ENCODE peak calls at places on chromosome 21, in six cellular contexts. W is ovary, G is IMR-90, K is uterus, J is spleen, N is esophagus squamous epithelium. B is an unnamed sample. For H3K4me1, the result is how much of the 10 kb centered on the place peaks cover.

GRCh38 chr21:37263827-37264226 is 3.3 kb downstream of the VPS26C start:
- DNase-seq in J (no peak), W (no peak), G (peak), N (no peak), K (no peak), B (no peak)

GRCh38 chr21:14115646-14116045 is 95.1 kb downstream of the LIPI start:
- DNase-seq in K (no peak), N (no peak), J (no peak), G (no peak), W (no peak), B (no peak)

GRCh38 chr21:18468775-18469174 is 65.2 kb upstream of the TMPRSS15 start:
- DNase-seq in N (no peak), G (no peak), J (no peak), W (no peak), K (no peak), B (no peak)

GRCh38 chr21:29762570-29763082 is 177.2 kb downstream of the GRIK1 start:
- DNase-seq in G (no peak), J (no peak), W (no peak), K (no peak), N (no peak), B (no peak)

GRCh38 chr21:30981403-30981802 is 56.9 kb downstream of the KRTAP19-8 start:
- DNase-seq in K (no peak), W (no peak), G (no peak), N (no peak), J (no peak), B (no peak)

GRCh38 chr21:41808846-41809245 is 42.0 kb upstream of the RIPK4 start:
- DNase-seq in G (no peak), W (no peak), N (no peak), J (no peak), K (no peak), B (no peak)

GRCh38 chr21:25906554-25906953 is 171.8 kb downstream of the GABPA start:
- DNase-seq in J (no peak), G (no peak), W (no peak), K (no peak), N (no peak), B (no peak)

GRCh38 chr21:29477941-29478340 is 179.2 kb downstream of the BACH1 start:
- DNase-seq in J (no peak), W (no peak), G (peak), K (no peak), N (no peak), B (no peak)

GRCh38 chr21:31235671-31236450 is 108.2 kb downstream of the TIAM1 start:
- DNase-seq in N (no peak), W (no peak), G (no peak), K (no peak), J (no peak), B (no peak)

GRCh38 chr21:29256125-29256895 is 42.4 kb upstream of the BACH1 start:
- DNase-seq in N (no peak), K (no peak), J (no peak), G (no peak), W (no peak), B (no peak)

GRCh38 chr21:33384851-33385331 is 18.3 kb upstream of the IFNGR2 start:
- DNase-seq in N (no peak), W (no peak), J (no peak), G (peak), K (no peak), B (no peak)

GRCh38 chr21:18603246-18603645 is 199.7 kb upstream of the TMPRSS15 start:
- DNase-seq in K (no peak), G (no peak), J (no peak), N (no peak), W (no peak), B (no peak)

GRCh38 chr21:20020032-20020431 is 978.2 kb upstream of the NCAM2 start:
- DNase-seq in N (no peak), J (no peak), K (no peak), G (no peak), W (no peak), B (no peak)

GRCh38 chr21:41817228-41817627 is 50.4 kb upstream of the RIPK4 start:
- DNase-seq in G (peak), W (peak), J (peak), N (no peak), K (peak), B (no peak)

GRCh38 chr21:33908760-33909159 is 6.8 kb downstream of the ATP5PO start:
- DNase-seq in J (no peak), K (no peak), G (no peak), N (no peak), W (no peak), B (no peak)

GRCh38 chr21:26761174-26761915 is 83.9 kb downstream of the ADAMTS1 start:
- DNase-seq in J (no peak), G (no peak), W (no peak), N (no peak), K (no peak), B (no peak)

GRCh38 chr21:8990326-8991087 is 1530.9 kb upstream of the TPTE start:
- DNase-seq in K (no peak), J (no peak), W (no peak), N (no peak), G (no peak), B (no peak)

GRCh38 chr21:25750085-25750484 is 15.3 kb downstream of the GABPA start:
- DNase-seq in N (no peak), J (no peak), G (no peak), K (no peak), W (no peak), B (no peak)

GRCh38 chr21:45542667-45543370 is 579 bp upstream of the SLC19A1 start:
- DNase-seq in G (no peak), N (no peak), W (peak), J (peak), K (peak), B (peak)

GRCh38 chr21:45543710-45544448 is 1.6 kb upstream of the SLC19A1 start:
- DNase-seq in N (no peak), K (peak), J (peak), W (peak), G (no peak), B (peak)

GRCh38 chr21:45541221-45542039 is 810 bp downstream of the SLC19A1 start:
- DNase-seq in N (no peak), G (peak), J (peak), K (peak), W (peak), B (peak)

GRCh38 chr21:45543371-45543709 is 1.1 kb upstream of the SLC19A1 start:
- DNase-seq in G (no peak), J (no peak), W (peak), N (no peak), K (peak), B (peak)

GRCh38 chr21:45542242-45542666 is at the start of gene SLC19A1:
- DNase-seq in J (peak), W (peak), K (peak), G (peak), N (no peak), B (peak)
- TF ChIP-seq POLR2A in J (no peak), W (no peak), K (peak), G (no peak), N (peak), B (peak)

GRCh38 chr21:38988211-38989096 is 182.7 kb downstream of the ETS2 start:
- DNase-seq in G (no peak), J (no peak), W (no peak), N (no peak), K (no peak), B (no peak)
- H3K4me1 ChIP-seq in G (under half), J (under half), W (under half), N (half or more), K (under half), B (half or more)

DNA sequence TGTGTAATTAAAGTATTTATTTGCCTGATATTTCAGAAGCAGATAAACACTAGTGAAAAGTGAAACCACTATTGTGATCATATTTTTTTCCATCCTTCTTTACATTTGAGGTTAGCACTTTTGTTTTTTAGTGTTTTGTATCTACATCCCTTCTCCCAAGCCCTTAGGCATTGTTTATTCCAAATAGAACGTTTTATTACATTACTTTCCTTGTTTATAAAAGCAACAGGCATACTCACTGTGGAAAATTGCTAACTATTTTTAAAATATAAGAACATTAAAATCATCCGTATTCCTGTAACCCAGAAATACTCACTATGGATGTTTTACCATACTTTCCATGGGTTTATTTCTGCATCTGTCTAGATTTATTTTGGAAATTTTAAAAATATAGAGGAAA is 103.8 kb downstream of the POFUT2 start:
- DNase-seq in J (no peak), G (peak), N (no peak), W (no peak), K (no peak), B (no peak)
- TF ChIP-seq POLR2A in J (no peak), G (no peak), N (no peak), W (no peak), K (no peak), B (no peak)

DNA sequence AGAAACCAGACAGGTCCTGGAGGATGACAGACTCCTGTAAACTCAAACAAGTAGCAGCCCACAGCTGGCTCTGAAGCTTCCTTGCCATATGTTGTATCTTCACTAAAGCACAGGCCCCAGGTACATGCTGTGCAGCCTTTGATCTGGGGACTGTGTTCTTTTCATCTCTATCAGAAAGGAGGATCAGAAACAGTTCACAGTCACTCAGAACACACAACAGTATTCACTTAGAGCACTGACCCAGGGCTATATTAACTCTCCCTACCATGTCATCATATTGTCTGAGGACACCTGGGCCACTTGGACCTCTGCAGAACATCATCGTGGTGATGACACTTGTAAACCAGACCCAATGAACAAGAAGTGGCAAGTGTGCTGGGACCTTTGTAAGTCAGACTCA is 222.0 kb downstream of the SETD4 start:
- DNase-seq in K (no peak), J (no peak), N (no peak), W (no peak), G (no peak), B (no peak)
- H3K4me1 ChIP-seq in K (under half), J (under half), N (under half), W (under half), G (under half), B (under half)

GRCh38 chr21:21205604-21206003 is 207.4 kb downstream of the NCAM2 start:
- DNase-seq in J (no peak), N (no peak), G (no peak), K (no peak), W (no peak), B (no peak)

GRCh38 chr21:21213297-21213696 is 215.1 kb downstream of the NCAM2 start:
- DNase-seq in N (no peak), G (peak), W (no peak), J (no peak), K (no peak), B (no peak)

GRCh38 chr21:21216013-21216412 is 217.8 kb downstream of the NCAM2 start:
- DNase-seq in J (no peak), N (no peak), G (no peak), K (no peak), W (no peak), B (no peak)

GRCh38 chr21:21210552-21210951 is 212.3 kb downstream of the NCAM2 start:
- DNase-seq in J (no peak), W (no peak), K (no peak), N (no peak), G (no peak), B (no peak)
- TF ChIP-seq POLR2A in J (no peak), W (no peak), K (no peak), N (no peak), G (no peak), B (no peak)

GRCh38 chr21:34986561-34987533 is 62.3 kb downstream of the RUNX1 start:
- DNase-seq in K (peak), W (no peak), J (no peak), G (peak), N (no peak), B (no peak)
- H3K4me1 ChIP-seq in K (under half), W (under half), J (under half), G (under half), N (under half), B (under half)

GRCh38 chr21:42857216-42857615 is 22.1 kb downstream of the WDR4 start:
- DNase-seq in G (no peak), N (no peak), W (no peak), K (no peak), J (no peak), B (no peak)

GRCh38 chr21:42855937-42856335 is 23.4 kb downstream of the WDR4 start:
- DNase-seq in K (no peak), N (no peak), G (no peak), J (no peak), W (no peak), B (no peak)

GRCh38 chr21:42854246-42855010 is 24.9 kb downstream of the WDR4 start:
- DNase-seq in J (no peak), K (no peak), G (no peak), W (no peak), N (no peak), B (no peak)

GRCh38 chr21:42853621-42854020 is 25.7 kb downstream of the WDR4 start:
- DNase-seq in N (no peak), W (no peak), K (no peak), J (no peak), G (no peak), B (no peak)

DNA sequence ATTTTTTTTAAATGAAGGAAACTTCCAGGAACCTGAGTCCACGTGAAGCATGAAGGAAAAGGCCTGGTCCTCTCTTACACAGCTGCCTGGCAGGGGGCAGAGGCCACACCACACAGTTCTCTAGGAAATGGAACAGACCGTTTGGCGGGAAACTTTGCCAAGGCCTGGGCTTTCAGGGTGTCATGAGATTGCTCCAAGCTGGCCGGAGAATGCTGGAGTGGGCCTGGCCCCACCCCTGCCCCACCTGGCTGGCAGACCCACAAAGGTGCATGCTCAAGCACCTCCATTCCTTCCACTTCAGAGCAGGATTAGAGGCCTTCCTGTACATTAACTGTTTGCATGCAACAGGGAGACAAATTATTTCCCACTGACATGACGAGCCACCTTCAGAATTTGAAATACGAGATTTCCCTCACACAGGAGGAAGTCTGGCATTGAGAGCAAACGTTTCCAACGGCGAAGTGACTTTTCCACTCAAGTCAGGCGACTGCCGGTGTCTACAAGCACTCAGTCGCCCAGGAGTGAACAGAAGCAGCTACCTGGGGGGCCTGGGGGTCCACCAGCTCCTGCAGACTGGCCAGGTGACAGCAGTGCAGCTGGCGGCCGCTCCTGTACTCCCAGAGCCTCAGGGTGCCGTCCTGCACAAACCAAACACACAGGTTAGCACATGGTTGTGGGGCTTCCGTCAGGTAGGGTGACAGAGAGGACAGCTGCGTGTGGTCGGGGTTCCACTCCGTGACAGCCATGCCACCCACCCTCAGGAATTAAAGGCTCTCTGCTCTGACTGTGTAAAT is 24.0 kb downstream of the WDR4 start:
- DNase-seq in G (no peak), W (no peak), K (no peak), N (no peak), J (no peak), B (no peak)
- TF ChIP-seq POLR2A in G (no peak), W (no peak), K (no peak), N (no peak), J (no peak), B (no peak)

GRCh38 chr21:15126948-15127347 is 62.1 kb upstream of the NRIP1 start:
- DNase-seq in J (no peak), K (no peak), G (no peak), N (no peak), W (no peak), B (no peak)

GRCh38 chr21:15128267-15128666 is 63.5 kb upstream of the NRIP1 start:
- DNase-seq in G (no peak), J (no peak), N (no peak), K (no peak), W (no peak), B (no peak)

GRCh38 chr21:15124731-15125130 is 59.9 kb upstream of the NRIP1 start:
- DNase-seq in W (no peak), N (no peak), J (no peak), G (no peak), K (no peak), B (no peak)

GRCh38 chr21:15130751-15131150 is 66.0 kb upstream of the NRIP1 start:
- DNase-seq in G (no peak), W (no peak), J (no peak), N (no peak), K (no peak), B (no peak)

GRCh38 chr21:15127437-15127836 is 62.6 kb upstream of the NRIP1 start:
- DNase-seq in N (no peak), K (no peak), J (no peak), G (no peak), W (no peak), B (no peak)
- H3K4me1 ChIP-seq in N (under half), K (under half), J (under half), G (under half), W (under half), B (under half)

GRCh38 chr21:43718872-43719747 is at the start of gene PDXK:
- DNase-seq in K (peak), G (peak), J (peak), N (no peak), W (peak), B (peak)
- TF ChIP-seq POLR2A in K (peak), G (peak), J (no peak), N (peak), W (peak), B (peak)

B was measured in heart left ventricle.